ENCODE peak calls at places on chromosomes 12 and 14, in four cellular contexts. G is HepG2, X is K562, U is GM12878. N is an unnamed sample.

GRCh38 chr12:105567061-105567460 is 236.6 kb downstream of the C12orf75 start:
- DNase-seq in G (no peak), X (no peak), U (no peak), N (no peak)

GRCh38 chr12:98896938-98897337 is 251.8 kb downstream of the APAF1 start:
- DNase-seq in G (no peak), X (no peak), U (no peak), N (no peak)

GRCh38 chr14:64137657-64138290 is 156.4 kb downstream of the ESR2 start:
- DNase-seq in G (no peak), X (peak; percentile 43), U (no peak), N (no peak)

GRCh38 chr12:54208591-54208990 is 19.8 kb upstream of the SMUG1 start:
- DNase-seq in G (no peak), X (no peak), U (no peak), N (no peak)

GRCh38 chr14:23550827-23551265 is 719 bp downstream of the ZFHX2 start:
- DNase-seq in G (no peak), X (peak; percentile 49), U (no peak), N (no peak)

GRCh38 chr14:100341301-100342031 is 18.3 kb downstream of the SLC25A47 start:
- DNase-seq in G (no peak), X (no peak), U (peak; percentile 44), N (no peak)

GRCh38 chr12:105977256-105978051 is 161.3 kb downstream of the NUAK1 start:
- DNase-seq in G (no peak), X (no peak), U (no peak), N (no peak)

GRCh38 chr12:16359512-16360491 is 12.4 kb downstream of the MGST1 start:
- DNase-seq in G (peak; percentile 56), X (peak; percentile 67), U (no peak), N (peak; percentile 68)

GRCh38 chr14:87014854-87015253 is 978.1 kb downstream of the GALC start:
- DNase-seq in G (no peak), X (no peak), U (no peak), N (no peak)

GRCh38 chr14:55927059-55927458 is 191.2 kb upstream of the PELI2 start:
- DNase-seq in G (no peak), X (no peak), U (no peak), N (no peak)

GRCh38 chr12:54993181-54993835 is 8.7 kb upstream of the TESPA1 start:
- DNase-seq in G (peak; percentile 59), X (peak; percentile 79), U (no peak), N (peak; percentile 66)

GRCh38 chr14:99744199-99744872 is 48.9 kb upstream of the EML1 start:
- DNase-seq in G (no peak), X (no peak), U (no peak), N (no peak)

GRCh38 chr12:666766-667308 is 3.6 kb upstream of the NINJ2 start:
- DNase-seq in G (no peak), X (peak; percentile 27), U (peak; percentile 80), N (no peak)

GRCh38 chr14:75181426-75182062 is 5.1 kb upstream of the TMED10 start:
- DNase-seq in G (peak; percentile 33), X (no peak), U (no peak), N (no peak)

GRCh38 chr12:124395986-124396385 is 101.1 kb downstream of the RFLNA start:
- DNase-seq in G (no peak), X (no peak), U (no peak), N (no peak)

GRCh38 chr14:39847191-39847590 is 415.0 kb upstream of the FBXO33 start:
- DNase-seq in G (no peak), X (no peak), U (no peak), N (no peak)

GRCh38 chr12:6326316-6326959 is 15.4 kb downstream of the TNFRSF1A start:
- DNase-seq in G (peak; percentile 65), X (peak; percentile 65), U (no peak), N (peak; percentile 77)

GRCh38 chr14:59274991-59275391 is 86.5 kb downstream of the DAAM1 start:
- DNase-seq in G (no peak), X (no peak), U (peak; percentile 67), N (no peak)

GRCh38 chr14:73143617-73144016 is 7.3 kb downstream of the PSEN1 start:
- DNase-seq in G (no peak), X (no peak), U (no peak), N (no peak)

GRCh38 chr14:70005281-70005805 is 126.1 kb downstream of the SMOC1 start:
- DNase-seq in G (peak; percentile 98), X (no peak), U (no peak), N (no peak)

GRCh38 chr12:130280226-130280625 is 57.5 kb upstream of the PIWIL1 start:
- DNase-seq in G (no peak), X (no peak), U (no peak), N (no peak)

GRCh38 chr12:70660620-70661219 is 23.5 kb upstream of the PTPRB start:
- DNase-seq in G (no peak), X (peak; percentile 95), U (no peak), N (no peak)

GRCh38 chr14:79712302-79712950 is 498.9 kb downstream of the DIO2 start:
- DNase-seq in G (no peak), X (no peak), U (no peak), N (no peak)

GRCh38 chr12:31306871-31307270 is 19.1 kb downstream of the SINHCAF start:
- DNase-seq in G (no peak), X (peak; percentile 30), U (no peak), N (no peak)

GRCh38 chr12:85659754-85660530 is 176.3 kb downstream of the RASSF9 start:
- DNase-seq in G (no peak), X (no peak), U (no peak), N (no peak)

GRCh38 chr14:81402123-81402495 is 2.0 kb upstream of the STON2 start:
- DNase-seq in G (no peak), X (peak; percentile 84), U (no peak), N (no peak)

GRCh38 chr12:26062566-26062965 is 62.3 kb downstream of the BHLHE41 start:
- DNase-seq in G (no peak), X (no peak), U (no peak), N (no peak)

GRCh38 chr12:110135806-110136205 is 11.6 kb downstream of the IFT81 start:
- DNase-seq in G (no peak), X (no peak), U (no peak), N (no peak)

GRCh38 chr12:120019197-120019596 is 30.2 kb downstream of the BICDL1 start:
- DNase-seq in G (no peak), X (no peak), U (no peak), N (no peak)

GRCh38 chr12:120010661-120011230 is 21.7 kb downstream of the BICDL1 start:
- DNase-seq in G (no peak), X (no peak), U (no peak), N (no peak)

GRCh38 chr12:120012067-120012621 is 23.1 kb downstream of the BICDL1 start:
- DNase-seq in G (no peak), X (peak; percentile 14), U (peak; percentile 93), N (peak; percentile 21)

GRCh38 chr12:120015313-120015712 is 26.3 kb downstream of the BICDL1 start:
- DNase-seq in G (no peak), X (peak; percentile 25), U (peak; percentile 35), N (no peak)

GRCh38 chr12:120013659-120014380 is 24.8 kb downstream of the BICDL1 start:
- DNase-seq in G (peak; percentile 78), X (peak; percentile 33), U (peak; percentile 67), N (no peak)
- TF ChIP-seq TARDBP in G (no peak), X (no peak), U (no peak), N (no peak)

GRCh38 chr14:103058209-103059055 is 1.1 kb upstream of the CDC42BPB start:
- DNase-seq in G (no peak), X (no peak), U (no peak), N (no peak)

GRCh38 chr14:103057028-103057371 is 349 bp downstream of the CDC42BPB start:
- DNase-seq in G (no peak), X (peak; percentile 27), U (no peak), N (peak; percentile 43)

GRCh38 chr14:103056322-103057027 is 874 bp downstream of the CDC42BPB start:
- DNase-seq in G (no peak), X (peak; percentile 69), U (no peak), N (peak; percentile 69)

GRCh38 chr14:103055693-103056092 is 1.7 kb downstream of the CDC42BPB start:
- DNase-seq in G (no peak), X (peak; percentile 37), U (no peak), N (no peak)

GRCh38 chr14:103057372-103058208 is at the start of gene CDC42BPB:
- DNase-seq in G (peak; percentile 66), X (peak; percentile 85), U (no peak), N (peak; percentile 94)
- TF ChIP-seq FOXM1 in G (no peak), X (no peak), U (no peak), N (no peak)

GRCh38 chr12:28585146-28585545 is 394.9 kb downstream of the CCDC91 start:
- DNase-seq in G (no peak), X (no peak), U (no peak), N (no peak)
- TF ChIP-seq TARDBP in G (no peak), X (no peak), U (no peak), N (no peak)

DNA sequence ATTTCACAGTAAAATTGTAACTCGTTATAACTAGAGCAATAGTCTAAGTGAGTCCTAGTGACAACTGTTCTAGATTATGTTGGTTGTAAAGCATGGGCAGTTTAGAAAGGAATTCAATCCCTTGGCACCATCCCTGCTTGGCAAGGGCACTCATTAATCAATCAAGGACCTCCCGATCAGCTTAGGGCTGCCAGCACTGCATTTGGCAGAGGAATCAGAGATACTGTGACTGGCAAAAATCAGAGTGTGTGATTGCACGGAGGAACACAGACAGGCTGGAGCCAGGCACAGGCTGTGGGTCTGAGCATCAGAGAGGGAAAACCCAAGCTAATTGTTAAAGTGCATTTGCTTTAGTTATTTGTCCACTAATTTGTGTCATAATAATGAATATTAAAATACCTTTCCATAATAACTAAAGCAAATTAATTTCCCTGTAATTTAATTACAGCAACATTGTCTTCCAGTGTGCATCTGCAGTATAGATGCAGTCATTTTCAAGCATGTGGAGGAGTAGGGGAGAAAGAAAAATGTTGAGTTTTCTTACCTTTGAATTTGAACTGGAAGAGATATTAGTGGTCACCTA is 3.2 kb upstream of the EGLN3 start:
- DNase-seq in G (no peak), X (no peak), U (no peak), N (no peak)
- TF ChIP-seq FOXM1 in G (no peak), X (no peak), U (no peak), N (no peak)

GRCh38 chr12:103503546-103504480 is 8.0 kb upstream of the C12orf42 start:
- DNase-seq in G (peak; percentile 13), X (peak; percentile 50), U (no peak), N (peak; percentile 23)
- TF ChIP-seq TARDBP in G (no peak), X (no peak), U (no peak), N (no peak)

GRCh38 chr14:68926236-68926635 is 52.9 kb downstream of the ACTN1 start:
- DNase-seq in G (no peak), X (no peak), U (no peak), N (no peak)
- TF ChIP-seq FOXM1 in G (no peak), X (no peak), U (no peak), N (no peak)

N was measured in HEK293T.